ENCODE peak calls at places on chromosomes 13 and 19, in seven cellular contexts. R is heart left ventricle; F is CD8-positive, alpha-beta T cell; I is lower lobe of right lung; L is tibial nerve; G is AG10803; D is left ventricle myocardium inferior. O is an unnamed sample.

GRCh38 chr13:109985871-109986270 is 199.5 kb upstream of the IRS2 start:
- DNase-seq in G (no peak), L (no peak), D (no peak), R (no peak), I (no peak), F (no peak), O (no peak)

GRCh38 chr13:36819811-36820140 is 754 bp downstream of the RFXAP start:
- DNase-seq in L (no peak), R (no peak), D (no peak), I (no peak), G (peak; percentile 26), F (no peak), O (no peak)

GRCh38 chr13:104571161-104571889 is 1505.1 kb upstream of the SLC10A2 start:
- DNase-seq in F (no peak), L (peak; percentile 85), G (peak; percentile 54), I (no peak), D (no peak), R (peak; percentile 59), O (no peak)

GRCh38 chr13:101152184-101152583 is 264.1 kb downstream of the NALCN start:
- DNase-seq in G (no peak), F (no peak), D (no peak), R (no peak), I (no peak), L (no peak), O (no peak)

GRCh38 chr13:23470706-23471610 is 37.5 kb upstream of the SACS start:
- DNase-seq in L (no peak), R (no peak), D (no peak), G (peak; percentile 78), F (no peak), I (no peak), O (no peak)

GRCh38 chr13:109989686-109990085 is 203.3 kb upstream of the IRS2 start:
- DNase-seq in G (peak; percentile 37), R (no peak), F (no peak), I (no peak), L (no peak), D (no peak), O (no peak)

GRCh38 chr13:36432106-36432544 is at the start of gene CCNA1:
- DNase-seq in I (peak; percentile 58), D (peak; percentile 19), G (no peak), L (no peak), F (no peak), R (peak; percentile 15), O (no peak)

GRCh38 chr13:23449386-23450162 is 16.1 kb upstream of the SACS start:
- DNase-seq in G (no peak), F (no peak), L (no peak), R (no peak), D (no peak), I (no peak), O (no peak)

GRCh38 chr19:4140237-4140711 is 13.2 kb upstream of the CREB3L3 start:
- DNase-seq in G (peak; percentile 69), I (peak; percentile 56), D (no peak), R (no peak), L (no peak), F (peak; percentile 53), O (peak; percentile 85)

GRCh38 chr19:19488041-19488874 is 27.1 kb downstream of the TSSK6 start:
- DNase-seq in I (no peak), G (no peak), F (no peak), D (no peak), R (no peak), L (no peak), O (no peak)

GRCh38 chr19:6412111-6412999 is 12.3 kb downstream of the KHSRP start:
- DNase-seq in G (no peak), I (no peak), D (no peak), L (no peak), R (no peak), F (peak; percentile 68), O (peak; percentile 60)

GRCh38 chr13:22926176-22927007 is 254.4 kb upstream of the SGCG start:
- DNase-seq in I (peak; percentile 79), R (peak; percentile 66), G (peak; percentile 17), L (peak; percentile 52), F (no peak), D (peak; percentile 82), O (no peak)

GRCh38 chr13:98206946-98207345 is 29.9 kb upstream of the RNF113B start:
- DNase-seq in G (peak; percentile 99), L (no peak), F (no peak), R (no peak), D (no peak), I (no peak), O (no peak)

DNA sequence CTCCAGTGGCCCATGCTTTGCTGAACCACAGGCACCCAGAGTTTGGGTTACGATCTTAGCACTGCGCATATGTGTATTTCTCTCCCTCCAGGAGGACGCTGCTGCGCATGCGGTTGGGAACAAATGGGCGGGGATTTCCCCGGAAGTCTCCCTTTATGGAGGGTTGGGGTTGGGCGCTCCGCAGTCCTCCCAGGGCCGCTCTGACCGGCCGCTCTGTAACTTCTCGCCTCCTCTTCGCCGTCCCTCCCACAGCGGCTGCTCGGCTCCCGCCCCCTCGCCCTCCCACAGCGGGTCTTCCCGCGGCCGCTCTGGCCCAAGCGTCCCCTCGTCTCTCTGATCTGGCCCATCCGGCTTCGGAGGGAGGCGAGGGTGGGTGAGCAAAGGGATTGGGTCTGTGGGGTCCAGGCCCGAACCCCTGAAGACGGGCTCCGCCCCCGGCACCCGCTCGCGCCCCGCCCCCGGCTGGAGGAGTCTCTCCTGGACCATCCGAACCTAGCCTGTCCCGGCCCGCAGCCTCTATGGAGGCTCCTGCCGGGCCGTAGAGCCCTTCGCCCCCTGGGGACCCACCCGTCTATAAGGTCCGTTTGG is at the start of gene MEGF8:
- DNase-seq in R (peak; percentile 97), I (peak; percentile 97), L (peak; percentile 98), G (peak; percentile 99), F (peak; percentile 98), D (peak; percentile 97), O (peak; percentile 99)
- TF ChIP-seq CTCF in R (peak; percentile 94), I (peak; percentile 86), L (peak; percentile 87), G (no peak), F (no peak), D (peak; percentile 90), O (no peak)

DNA sequence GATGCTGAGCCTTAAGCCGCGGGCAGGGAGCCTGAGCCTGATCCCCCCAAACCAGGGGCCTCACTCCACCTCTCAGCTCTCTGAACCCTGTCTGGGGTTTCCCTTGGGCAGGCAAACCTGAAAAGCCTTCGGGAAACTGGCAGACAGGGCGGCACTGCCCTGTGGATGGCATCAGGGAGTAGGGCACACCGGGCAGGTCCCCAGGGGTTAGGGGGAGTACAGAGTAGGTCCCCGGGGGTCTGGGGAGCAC is 9.7 kb downstream of the MKNK2 start:
- DNase-seq in I (no peak), F (no peak), L (no peak), G (no peak), D (no peak), R (no peak), O (no peak)
- H3K4me3 ChIP-seq in I (peak overlapping the region; percentile 43), F (peak overlapping the region; percentile 56), L (no peak overlapping the region), G (no peak overlapping the region), D (peak overlapping the region; percentile 56), R (peak overlapping the region; percentile 30), O (peak overlapping the region; percentile 61)

GRCh38 chr19:34556500-34556899 is 74.9 kb downstream of the WTIP start:
- DNase-seq in G (peak; percentile 25), D (no peak), F (no peak), I (no peak), L (peak; percentile 12), R (no peak), O (peak; percentile 24)
- TF ChIP-seq CTCF in G (peak; percentile 35), D (peak; percentile 64), F (no peak), I (peak; percentile 40), L (no peak), R (peak; percentile 61), O (peak; percentile 75)

GRCh38 chr13:81565849-81566248 is 1224.9 kb upstream of the SPRY2 start:
- DNase-seq in G (no peak), I (no peak), L (no peak), R (no peak), D (no peak), F (no peak), O (no peak)
- H3K4me3 ChIP-seq in G (no peak overlapping the region), I (no peak overlapping the region), L (no peak overlapping the region), R (no peak overlapping the region), D (no peak overlapping the region), F (no peak overlapping the region), O (no peak overlapping the region)

GRCh38 chr13:113474179-113474578 is 16.3 kb downstream of the DCUN1D2 start:
- DNase-seq in R (no peak), F (no peak), L (no peak), D (no peak), I (peak; percentile 69), G (peak; percentile 86), O (no peak)

GRCh38 chr13:113469582-113469981 is 16.3 kb upstream of the ADPRHL1 start:
- DNase-seq in G (no peak), R (no peak), I (no peak), L (no peak), F (no peak), D (no peak), O (no peak)

GRCh38 chr13:113472355-113473025 is 18.0 kb downstream of the DCUN1D2 start:
- DNase-seq in L (no peak), F (no peak), G (no peak), D (no peak), R (no peak), I (no peak), O (no peak)

GRCh38 chr13:113470073-113470472 is 16.8 kb upstream of the ADPRHL1 start:
- DNase-seq in R (no peak), L (no peak), D (no peak), G (no peak), I (no peak), F (no peak), O (no peak)

GRCh38 chr13:113471844-113472243 is 18.6 kb upstream of the ADPRHL1 start:
- DNase-seq in R (no peak), I (no peak), F (no peak), G (no peak), D (no peak), L (no peak), O (no peak)
- TF ChIP-seq CTCF in R (no peak), I (no peak), F (no peak), G (no peak), D (no peak), L (no peak), O (no peak)

DNA sequence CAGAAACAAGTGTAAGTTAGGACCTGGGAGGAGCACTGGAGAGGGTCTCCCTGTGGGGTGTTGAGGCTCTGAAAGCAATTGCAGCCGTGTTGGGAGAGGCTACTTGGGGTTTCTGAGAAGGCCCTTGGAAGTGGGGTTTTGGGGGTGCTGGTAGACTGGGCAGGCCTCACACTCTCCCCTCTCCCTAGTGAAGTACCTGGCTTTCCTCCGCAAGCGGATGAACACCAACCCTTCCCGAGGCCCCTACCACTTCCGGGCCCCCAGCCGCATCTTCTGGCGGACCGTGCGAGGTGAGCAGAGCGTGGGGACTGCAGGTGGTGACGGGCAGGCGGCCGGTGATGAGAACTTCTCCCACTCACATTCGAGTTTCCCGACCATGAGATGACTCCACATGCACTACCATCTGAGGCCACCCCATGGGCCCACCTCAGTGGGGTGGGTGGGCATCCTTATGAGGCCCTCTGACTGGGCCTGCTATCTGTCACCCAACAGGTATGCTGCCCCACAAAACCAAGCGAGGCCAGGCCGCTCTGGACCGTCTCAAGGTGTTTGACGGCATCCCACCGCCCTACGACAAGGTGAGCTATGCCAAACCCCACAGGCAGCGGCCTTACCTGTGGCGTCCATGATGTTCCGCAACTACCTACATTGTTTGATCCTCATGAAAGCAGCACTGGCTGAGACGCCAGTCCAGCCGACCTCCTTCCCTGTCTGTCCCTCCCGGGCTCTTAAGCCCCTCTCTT is 3.0 kb downstream of the RPL13A start:
- DNase-seq in G (no peak), D (no peak), F (no peak), I (no peak), L (no peak), R (no peak), O (peak; percentile 44)
- H3K4me3 ChIP-seq in G (no peak overlapping the region), D (peak overlapping the region; percentile 98), F (no peak overlapping the region), I (peak overlapping the region; percentile 99), L (no peak overlapping the region), R (no peak overlapping the region), O (peak overlapping the region; percentile 95)

GRCh38 chr19:13334801-13335481 is 171.3 kb downstream of the CACNA1A start:
- DNase-seq in F (no peak), G (peak; percentile 33), I (no peak), D (no peak), L (no peak), R (no peak), O (peak; percentile 1)
- TF ChIP-seq CTCF in F (no peak), G (no peak), I (no peak), D (no peak), L (no peak), R (no peak), O (peak; percentile 57)

O was measured in OCI-LY7.